ENCODE peak calls at places on chromosomes 7 and 10, in seven cellular contexts. U is neural crest cell, I is BJ, S is GM13977, K is choroid plexus epithelial cell, D is psoas muscle, E is fibroblast of the aortic adventitia. G is an unnamed sample.

GRCh38 chr10:30387646-30388243 is 38.7 kb upstream of the MTPAP start:
- DNase-seq in U (no peak), I (no peak), S (no peak), K (no peak), D (no peak), E (peak), G (no peak)

GRCh38 chr7:155169498-155170065 is 99.5 kb downstream of the HTR5A start:
- DNase-seq in U (no peak), I (no peak), S (no peak), K (no peak), D (no peak), E (no peak), G (no peak)

GRCh38 chr7:131897016-131897789 is 340.8 kb upstream of the PODXL start:
- DNase-seq in U (no peak), I (peak), S (no peak), K (peak), D (no peak), E (peak), G (no peak)

GRCh38 chr10:24974978-24975377 is 22.6 kb upstream of the PRTFDC1 start:
- DNase-seq in U (no peak), I (peak), S (no peak), K (peak), D (peak), E (peak), G (no peak)

GRCh38 chr10:50219646-50220045 is 31.7 kb downstream of the ASAH2 start:
- DNase-seq in U (no peak), I (no peak), S (no peak), K (peak), D (no peak), E (no peak), G (no peak)

GRCh38 chr10:27449571-27449970 is 54.5 kb upstream of the RAB18 start:
- DNase-seq in U (no peak), I (no peak), S (no peak), K (no peak), D (no peak), E (no peak), G (no peak)

GRCh38 chr7:30136743-30137485 is 2.1 kb downstream of the MTURN start:
- DNase-seq in U (no peak), I (no peak), S (no peak), K (no peak), D (no peak), E (no peak), G (no peak)

GRCh38 chr7:91293840-91294239 is 29.6 kb downstream of the FZD1 start:
- DNase-seq in U (no peak), I (no peak), S (no peak), K (no peak), D (no peak), E (no peak), G (no peak)

GRCh38 chr10:91758303-91759146 is 39.7 kb upstream of the TNKS2 start:
- DNase-seq in U (no peak), I (peak), S (peak), K (peak), D (no peak), E (peak), G (no peak)

GRCh38 chr10:11528286-11528685 is 83.2 kb downstream of the USP6NL start:
- DNase-seq in U (no peak), I (no peak), S (no peak), K (peak), D (no peak), E (no peak), G (no peak)

GRCh38 chr7:44595934-44596635 is 10.3 kb upstream of the OGDH start:
- DNase-seq in U (no peak), I (no peak), S (no peak), K (peak), D (no peak), E (peak), G (no peak)

GRCh38 chr7:409344-410281 is 110.0 kb downstream of the PDGFA start:
- DNase-seq in U (no peak), I (no peak), S (no peak), K (no peak), D (peak), E (no peak), G (no peak)

GRCh38 chr10:68594405-68594804 is 34.3 kb downstream of the TET1 start:
- DNase-seq in U (no peak), I (peak), S (no peak), K (peak), D (no peak), E (peak), G (no peak)

GRCh38 chr7:143372070-143372469 is 9.1 kb upstream of the ZYX start:
- DNase-seq in U (no peak), I (no peak), S (no peak), K (no peak), D (peak), E (no peak), G (no peak)

GRCh38 chr10:118504044-118504944 is 91.2 kb downstream of the PRLHR start:
- DNase-seq in U (no peak), I (peak), S (no peak), K (peak), D (no peak), E (peak), G (no peak)

GRCh38 chr10:68668231-68668630 is 52.8 kb upstream of the CCAR1 start:
- DNase-seq in U (no peak), I (no peak), S (no peak), K (no peak), D (no peak), E (no peak), G (no peak)

GRCh38 chr7:48090095-48090805 is 1.2 kb downstream of the UPP1 start:
- DNase-seq in U (peak), I (no peak), S (no peak), K (peak), D (peak), E (peak), G (no peak)

GRCh38 chr7:104156842-104157277 is 51.0 kb downstream of the ORC5 start:
- DNase-seq in U (no peak), I (no peak), S (peak), K (peak), D (no peak), E (peak), G (no peak)

GRCh38 chr10:91140995-91141549 is 79.4 kb upstream of the PCGF5 start:
- DNase-seq in U (no peak), I (no peak), S (no peak), K (no peak), D (no peak), E (no peak), G (no peak)

GRCh38 chr7:112058654-112059053 is 147.5 kb downstream of the DOCK4 start:
- DNase-seq in U (no peak), I (no peak), S (no peak), K (no peak), D (no peak), E (no peak), G (no peak)

GRCh38 chr7:132553031-132553430 is 23.2 kb downstream of the PLXNA4 start:
- DNase-seq in U (no peak), I (no peak), S (no peak), K (no peak), D (no peak), E (no peak), G (no peak)

GRCh38 chr7:80833289-80834104 is 85.4 kb downstream of the SEMA3C start:
- DNase-seq in U (no peak), I (no peak), S (no peak), K (peak), D (no peak), E (peak), G (no peak)

GRCh38 chr10:125064681-125065492 is 95.5 kb downstream of the CTBP2 start:
- DNase-seq in U (no peak), I (peak), S (peak), K (peak), D (peak), E (peak), G (no peak)

GRCh38 chr7:37945336-37945735 is 24.9 kb downstream of the EPDR1 start:
- DNase-seq in U (no peak), I (no peak), S (no peak), K (peak), D (no peak), E (peak), G (no peak)

GRCh38 chr10:101087376-101087775 is 25.6 kb downstream of the KAZALD1 start:
- DNase-seq in U (no peak), I (no peak), S (no peak), K (no peak), D (no peak), E (no peak), G (no peak)

GRCh38 chr7:10116511-10116910 is 857.2 kb upstream of the PHF14 start:
- DNase-seq in U (no peak), I (no peak), S (no peak), K (no peak), D (no peak), E (no peak), G (no peak)

GRCh38 chr10:49264177-49264677 is 34.7 kb upstream of the C10orf71 start:
- DNase-seq in U (no peak), I (no peak), S (no peak), K (no peak), D (no peak), E (no peak), G (no peak)

GRCh38 chr7:19713676-19714075 is 4.8 kb upstream of the POLR1F start:
- DNase-seq in U (peak), I (no peak), S (no peak), K (peak), D (no peak), E (peak), G (no peak)

GRCh38 chr10:9004736-9005135 is 950.2 kb downstream of the GATA3 start:
- DNase-seq in U (no peak), I (no peak), S (no peak), K (no peak), D (no peak), E (no peak), G (no peak)

GRCh38 chr10:103197177-103197576 is 4.1 kb upstream of the NT5C2 start:
- DNase-seq in U (no peak), I (peak), S (no peak), K (peak), D (peak), E (peak), G (no peak)

GRCh38 chr7:12494354-12495024 is 76.0 kb upstream of the SCIN start:
- DNase-seq in U (no peak), I (no peak), S (no peak), K (no peak), D (no peak), E (no peak), G (no peak)
- TF ChIP-seq CTCF in U (peak), I (no peak), S (no peak), K (peak), D (no peak), E (no peak), G (no peak)

DNA sequence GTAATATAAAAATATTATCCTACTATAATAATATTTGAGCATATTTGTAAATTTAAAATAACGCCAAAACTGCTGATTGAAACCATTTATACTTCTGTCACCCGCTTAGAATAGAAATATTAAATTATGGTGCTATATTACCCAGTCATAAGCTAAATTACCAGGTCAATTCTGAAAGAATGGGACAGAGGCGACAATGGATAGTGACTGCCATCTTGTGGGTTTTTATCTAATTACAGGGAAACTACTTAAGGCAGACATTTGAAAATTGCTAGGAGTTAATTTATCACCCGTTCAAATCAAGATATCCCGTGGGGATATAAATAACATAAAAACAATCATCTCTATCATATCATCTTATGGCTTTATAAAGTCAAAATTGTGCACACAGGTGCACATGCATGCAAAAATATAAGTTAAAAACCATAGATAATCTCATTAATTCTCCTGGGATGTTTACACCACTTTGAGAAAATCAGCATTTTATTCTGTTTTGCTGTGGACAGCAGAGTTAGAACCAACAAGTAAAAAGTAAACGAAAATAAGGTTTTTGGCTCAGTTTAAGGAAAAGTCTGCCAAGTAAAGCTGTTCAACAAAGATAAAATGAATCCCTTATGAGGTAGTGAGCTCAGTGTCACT is 41.3 kb upstream of the HPSE2 start:
- DNase-seq in U (no peak), I (no peak), S (no peak), K (peak), D (no peak), E (peak), G (no peak)
- TF ChIP-seq CTCF in U (peak), I (peak), S (peak), K (peak), D (no peak), E (no peak), G (peak)

GRCh38 chr10:21385996-21386620 is 139.4 kb downstream of the SKIDA1 start:
- DNase-seq in U (no peak), I (no peak), S (no peak), K (no peak), D (no peak), E (no peak), G (no peak)
- TF ChIP-seq CTCF in U (no peak), I (no peak), S (no peak), K (no peak), D (no peak), E (no peak), G (no peak)

DNA sequence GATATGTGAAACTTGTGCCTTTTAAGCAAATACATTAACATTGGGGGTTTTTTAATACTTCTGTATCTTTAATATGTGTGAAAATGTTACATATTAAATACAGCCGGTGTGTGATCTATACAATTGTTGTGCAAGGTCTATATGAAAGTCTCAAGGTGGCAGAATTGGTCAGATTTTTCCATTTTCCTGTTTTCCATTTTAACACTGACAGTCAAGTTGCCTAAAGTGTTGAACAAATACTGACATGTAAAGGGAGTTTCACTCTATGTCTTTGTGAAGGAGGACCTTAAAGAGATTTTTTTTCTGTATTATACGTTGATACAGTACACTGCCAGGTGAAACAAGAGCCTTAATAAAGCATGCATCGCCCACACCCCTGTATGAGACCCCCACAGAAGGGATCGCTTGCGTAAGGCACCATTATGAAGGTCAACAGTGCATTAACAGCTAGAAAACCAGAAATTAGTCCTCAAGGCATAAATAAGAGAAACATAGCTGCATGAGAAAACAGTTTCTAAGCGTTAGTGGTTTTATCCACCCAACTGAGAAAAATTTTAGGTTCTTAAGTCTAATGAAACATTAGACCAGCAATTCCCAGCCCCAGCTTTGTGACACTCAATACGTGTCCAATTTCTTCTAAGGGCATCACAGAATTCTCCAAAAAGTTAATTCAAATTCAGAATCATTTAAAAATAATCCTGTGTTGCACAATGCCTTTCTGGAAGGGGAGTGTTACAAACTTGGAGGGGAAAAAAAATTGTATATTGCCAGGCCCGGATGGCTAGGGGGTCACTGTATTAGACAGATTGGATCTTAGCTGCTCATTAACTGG is 6.9 kb downstream of the KLF6 start:
- DNase-seq in U (no peak), I (no peak), S (no peak), K (peak), D (no peak), E (peak), G (no peak)
- TF ChIP-seq CTCF in U (no peak), I (no peak), S (no peak), K (no peak), D (no peak), E (no peak), G (no peak)

DNA sequence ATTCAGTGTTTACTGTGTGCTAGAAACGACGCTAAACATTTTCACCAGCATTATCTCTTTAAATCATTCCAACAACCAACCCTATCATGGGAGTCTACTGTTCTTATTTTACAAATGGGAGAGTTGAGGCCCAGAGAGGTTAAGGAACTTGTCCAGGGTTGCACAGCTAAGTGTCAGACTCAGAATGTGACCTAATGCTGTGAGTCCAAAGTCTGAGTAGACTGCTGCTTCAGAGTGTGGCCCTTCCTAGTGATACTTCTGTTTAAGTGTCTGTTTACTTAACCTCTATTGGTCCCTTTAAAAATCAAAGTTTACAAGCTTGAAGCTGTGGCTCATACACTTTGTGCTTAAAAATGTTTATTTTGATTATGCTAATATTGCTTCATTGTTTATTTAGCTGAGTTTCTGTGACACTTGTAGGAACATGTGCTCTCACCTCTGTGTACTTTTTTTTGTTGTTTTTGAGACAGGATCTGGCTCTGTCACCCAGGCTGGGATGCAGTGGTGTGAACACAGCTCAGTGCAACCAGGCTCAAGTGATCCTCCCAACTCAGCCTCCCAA is 84.4 kb upstream of the SYPL1 start:
- DNase-seq in U (no peak), I (no peak), S (no peak), K (no peak), D (no peak), E (no peak), G (no peak)
- TF ChIP-seq CTCF in U (no peak), I (no peak), S (no peak), K (no peak), D (no peak), E (no peak), G (no peak)

DNA sequence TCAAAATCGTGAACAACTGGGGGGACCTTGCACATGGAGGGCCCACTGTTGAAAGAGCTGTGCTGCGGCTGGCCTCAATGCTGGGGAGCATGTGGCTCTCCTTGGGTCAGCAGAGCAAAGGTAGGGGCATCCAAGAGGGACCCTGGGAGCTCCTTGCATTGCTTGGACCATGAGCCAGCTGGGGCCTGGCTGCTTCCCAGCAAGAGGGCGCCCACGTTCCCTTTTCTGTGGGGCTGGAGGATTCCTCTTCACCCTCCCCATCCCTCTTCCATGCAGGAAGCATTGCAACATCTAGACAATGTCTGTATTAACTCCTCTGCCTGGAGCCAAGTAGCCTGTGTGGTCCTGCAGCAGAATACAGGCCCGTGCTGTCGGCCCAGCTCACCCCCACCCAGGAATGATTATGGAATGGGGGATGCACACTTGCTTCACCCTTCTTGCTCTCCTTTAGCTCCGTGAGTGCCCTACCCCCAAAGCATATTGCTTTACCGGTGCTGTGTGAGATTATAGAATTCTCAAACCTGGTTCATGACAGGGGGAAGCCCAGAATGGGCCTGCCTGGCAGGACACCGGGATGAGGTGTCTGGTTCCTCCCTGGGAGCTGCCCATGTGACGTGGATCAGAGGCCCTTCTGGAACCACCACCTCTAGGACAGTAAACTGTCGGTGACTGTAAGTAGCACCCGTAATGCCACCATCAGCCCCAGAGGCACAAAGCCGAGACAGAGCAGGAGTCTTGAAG is 61.9 kb downstream of the SYPL1 start:
- DNase-seq in U (no peak), I (no peak), S (no peak), K (peak), D (no peak), E (peak), G (no peak)
- TF ChIP-seq CTCF in U (no peak), I (peak), S (no peak), K (peak), D (no peak), E (peak), G (no peak)

GRCh38 chr10:122744257-122744656 is 44.6 kb upstream of the C10orf120 start:
- DNase-seq in U (no peak), I (no peak), S (no peak), K (no peak), D (no peak), E (no peak), G (no peak)

GRCh38 chr10:122749886-122750285 is 50.2 kb upstream of the C10orf120 start:
- DNase-seq in U (no peak), I (no peak), S (no peak), K (no peak), D (no peak), E (no peak), G (no peak)

GRCh38 chr10:122740640-122741039 is 41.0 kb upstream of the C10orf120 start:
- DNase-seq in U (no peak), I (no peak), S (no peak), K (peak), D (no peak), E (no peak), G (no peak)

GRCh38 chr10:122748496-122748895 is 48.9 kb upstream of the C10orf120 start:
- DNase-seq in U (no peak), I (no peak), S (no peak), K (no peak), D (no peak), E (no peak), G (no peak)

DNA sequence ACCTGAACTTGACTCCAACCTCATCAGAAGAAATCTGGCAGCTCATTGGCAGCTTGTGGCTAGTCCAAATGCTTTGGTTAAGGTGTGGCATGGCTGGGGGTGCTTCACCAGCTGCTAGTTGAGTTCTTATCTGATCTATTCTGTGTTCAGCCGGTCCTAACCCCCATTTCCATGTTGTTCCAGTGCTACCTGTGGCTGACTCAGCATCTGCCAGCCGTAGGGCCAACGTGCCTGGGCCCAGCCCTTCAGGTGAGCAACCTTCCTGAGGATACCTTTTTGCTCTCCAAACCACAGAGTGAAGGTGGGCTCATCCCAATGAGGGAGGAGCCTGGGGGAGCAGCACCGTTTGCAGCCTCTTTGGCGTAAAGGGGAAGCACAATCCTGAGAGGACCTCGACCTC is 46.8 kb upstream of the C10orf120 start:
- DNase-seq in U (no peak), I (no peak), S (no peak), K (no peak), D (no peak), E (no peak), G (no peak)
- TF ChIP-seq CTCF in U (no peak), I (no peak), S (no peak), K (no peak), D (no peak), E (no peak), G (no peak)